ENCODE peak calls at places on chromosomes 4 and X, in six cellular contexts. U, B, A, S, Z and T are unnamed samples.

GRCh38 chrX:16138108-16138427 is 14.7 kb downstream of the GRPR start:
- DNase-seq in A (no peak), U (no peak), S (no peak), Z (peak), B (no peak), T (no peak)

GRCh38 chr4:153420361-153420760 is 45.8 kb upstream of the TMEM131L start:
- DNase-seq in S (no peak), Z (peak), A (no peak), U (no peak), B (no peak), T (no peak)

GRCh38 chr4:144967161-144967560 is 130.8 kb downstream of the ANAPC10 start:
- DNase-seq in B (no peak), A (no peak), S (no peak), Z (no peak), U (no peak), T (no peak)

GRCh38 chrX:114717921-114718320 is 134.0 kb downstream of the HTR2C start:
- DNase-seq in U (no peak), A (peak), S (no peak), B (no peak), Z (no peak), T (no peak)

GRCh38 chr4:40350627-40351227 is 15.6 kb downstream of the CHRNA9 start:
- DNase-seq in A (no peak), U (no peak), S (no peak), Z (peak), B (no peak), T (no peak)

GRCh38 chrX:112211459-112211858 is 128.9 kb upstream of the TRPC5 start:
- DNase-seq in S (no peak), U (no peak), A (no peak), B (no peak), Z (no peak), T (no peak)

GRCh38 chrX:15838017-15838416 is 16.6 kb downstream of the AP1S2 start:
- DNase-seq in S (no peak), U (no peak), Z (no peak), A (peak), B (no peak), T (no peak)

GRCh38 chr4:99078931-99079624 is 9.5 kb downstream of the ADH5 start:
- DNase-seq in B (no peak), S (no peak), A (no peak), U (no peak), Z (no peak), T (no peak)

GRCh38 chr4:22695917-22696316 is 3.2 kb downstream of the GBA3 start:
- DNase-seq in S (no peak), U (no peak), Z (no peak), A (no peak), B (no peak), T (no peak)

GRCh38 chr4:149595500-149595899 is 220.1 kb downstream of the IQCM start:
- DNase-seq in A (no peak), S (no peak), U (no peak), B (no peak), Z (no peak), T (no peak)

GRCh38 chrX:151488677-151489076 is 74.8 kb upstream of the PASD1 start:
- DNase-seq in A (peak), U (no peak), S (peak), B (no peak), Z (no peak), T (no peak)

GRCh38 chrX:108070891-108071290 is 20.5 kb downstream of the PSMD10 start:
- DNase-seq in Z (peak), S (no peak), U (no peak), B (no peak), A (no peak), T (no peak)

GRCh38 chr4:23368081-23368697 is 521.7 kb downstream of the PPARGC1A start:
- DNase-seq in Z (no peak), S (peak), U (no peak), A (peak), B (no peak), T (no peak)

GRCh38 chr4:184253072-184253420 is 35.4 kb upstream of the ENPP6 start:
- DNase-seq in S (no peak), U (no peak), Z (no peak), B (no peak), A (no peak), T (no peak)

GRCh38 chr4:1285790-1286553 is 3.7 kb upstream of the MAEA start:
- DNase-seq in A (peak), B (no peak), Z (peak), U (no peak), S (no peak), T (no peak)
- TF ChIP-seq CTCF in A (no peak), B (no peak), Z (no peak), U (no peak), S (no peak), T (no peak)

GRCh38 chr4:47483722-47484121 is 1.4 kb upstream of the ATP10D start:
- DNase-seq in Z (peak), B (no peak), A (no peak), S (no peak), U (no peak), T (no peak)
- TF ChIP-seq CTCF in Z (no peak), B (no peak), A (no peak), S (no peak), U (no peak), T (no peak)

GRCh38 chr4:123554819-123555499 is 158.4 kb downstream of the SPRY1 start:
- DNase-seq in U (no peak), Z (no peak), A (no peak), B (no peak), S (no peak), T (no peak)

GRCh38 chr4:123553733-123554132 is 157.1 kb downstream of the SPRY1 start:
- DNase-seq in Z (no peak), B (no peak), U (no peak), S (no peak), A (no peak), T (no peak)

GRCh38 chr4:123556526-123556925 is 159.9 kb downstream of the SPRY1 start:
- DNase-seq in B (no peak), S (no peak), Z (no peak), A (no peak), U (no peak), T (no peak)

GRCh38 chr4:123554263-123554662 is 157.7 kb downstream of the SPRY1 start:
- DNase-seq in S (no peak), U (no peak), A (no peak), Z (no peak), B (no peak), T (no peak)

DNA sequence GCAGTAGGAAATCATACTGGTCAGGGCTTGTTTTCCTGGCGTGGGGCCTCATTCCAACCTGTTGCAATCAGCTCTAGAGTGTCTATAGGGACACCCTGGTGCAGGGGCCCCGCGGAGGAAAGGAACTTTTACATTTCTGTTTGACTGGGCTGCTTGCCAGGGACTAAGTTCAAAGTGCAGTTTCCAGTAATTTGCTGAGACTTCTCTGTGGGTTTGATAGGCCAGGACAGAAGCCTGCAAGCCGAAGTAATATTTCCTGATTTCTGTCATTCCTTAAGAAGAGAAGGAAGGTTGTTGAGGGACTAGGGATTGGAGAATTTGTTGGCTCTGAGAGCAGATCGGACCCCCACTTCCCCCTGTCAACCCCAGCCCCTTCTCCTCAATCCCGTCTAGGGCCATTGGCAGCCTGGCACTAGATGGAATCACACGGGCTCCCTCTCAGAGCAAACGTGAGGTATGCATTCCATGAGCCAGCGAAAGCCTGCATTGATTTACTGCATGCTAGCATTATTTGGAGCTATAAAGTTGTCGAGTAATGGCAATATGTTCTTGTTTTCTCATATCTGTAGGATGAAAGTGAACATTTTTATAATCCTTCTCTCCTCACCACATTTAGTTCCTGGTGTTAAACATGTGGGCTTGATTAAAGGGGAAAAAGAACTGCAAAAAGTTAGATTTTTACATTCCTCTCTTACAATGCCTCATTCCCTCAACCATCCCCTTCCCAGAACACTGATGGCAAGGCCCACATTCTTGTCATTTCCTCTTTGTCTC is 159.1 kb downstream of the SPRY1 start:
- DNase-seq in S (peak), U (peak), A (no peak), Z (peak), B (peak), T (peak)
- TF ChIP-seq CTCF in S (no peak), U (no peak), A (no peak), Z (no peak), B (no peak), T (no peak)

GRCh38 chrX:73812256-73812655 is 249.3 kb downstream of the CHIC1 start:
- DNase-seq in B (no peak), U (no peak), A (no peak), S (no peak), Z (no peak), T (no peak)
- TF ChIP-seq CTCF in B (no peak), U (no peak), A (no peak), S (no peak), Z (no peak), T (no peak)

GRCh38 chr4:4356106-4357041 is 30.5 kb upstream of the NSG1 start:
- DNase-seq in A (no peak), S (no peak), Z (peak), U (no peak), B (no peak), T (no peak)

GRCh38 chr4:4355302-4355701 is 31.6 kb upstream of the NSG1 start:
- DNase-seq in Z (peak), S (no peak), A (no peak), B (no peak), U (no peak), T (no peak)

GRCh38 chr4:4361883-4362282 is 25.0 kb upstream of the NSG1 start:
- DNase-seq in A (no peak), B (no peak), U (no peak), Z (no peak), S (no peak), T (no peak)

GRCh38 chr4:4362991-4363697 is 23.8 kb upstream of the NSG1 start:
- DNase-seq in S (no peak), A (no peak), U (no peak), B (no peak), Z (no peak), T (no peak)

GRCh38 chr4:4358093-4358840 is 28.6 kb upstream of the NSG1 start:
- DNase-seq in B (no peak), Z (no peak), U (no peak), S (no peak), A (no peak), T (no peak)
- TF ChIP-seq CTCF in B (no peak), Z (no peak), U (no peak), S (no peak), A (no peak), T (no peak)

GRCh38 chr4:15149842-15150592 is 147.7 kb downstream of the CPEB2 start:
- DNase-seq in A (peak), S (peak), B (peak), Z (peak), U (peak), T (no peak)
- TF ChIP-seq CTCF in A (no peak), S (no peak), B (no peak), Z (no peak), U (no peak), T (no peak)

GRCh38 chr4:38237139-38237538 is 276.9 kb downstream of the PTTG2 start:
- DNase-seq in B (no peak), Z (peak), S (no peak), U (no peak), A (no peak), T (no peak)

GRCh38 chr4:38243385-38244053 is 283.3 kb downstream of the PTTG2 start:
- DNase-seq in A (no peak), U (no peak), B (no peak), Z (peak), S (no peak), T (no peak)

GRCh38 chr4:38242110-38242509 is 281.9 kb downstream of the PTTG2 start:
- DNase-seq in A (no peak), Z (no peak), S (no peak), B (no peak), U (no peak), T (no peak)

GRCh38 chr4:38241541-38241940 is 281.3 kb downstream of the PTTG2 start:
- DNase-seq in S (no peak), A (no peak), Z (no peak), B (no peak), U (no peak), T (no peak)

GRCh38 chr4:38242822-38243384 is 282.7 kb downstream of the PTTG2 start:
- DNase-seq in B (no peak), Z (no peak), A (no peak), S (no peak), U (no peak), T (no peak)
- TF ChIP-seq CTCF in B (no peak), Z (no peak), A (no peak), S (no peak), U (no peak), T (no peak)

GRCh38 chr4:141371206-141371605 is 150.5 kb downstream of the ZNF330 start:
- DNase-seq in A (no peak), B (no peak), S (no peak), U (no peak), Z (no peak), T (no peak)

GRCh38 chr4:141376769-141377168 is 156.1 kb downstream of the ZNF330 start:
- DNase-seq in U (no peak), B (no peak), Z (no peak), S (no peak), A (no peak), T (no peak)

GRCh38 chr4:141375855-141376254 is 155.2 kb downstream of the ZNF330 start:
- DNase-seq in Z (peak), A (no peak), U (no peak), B (no peak), S (peak), T (no peak)
- TF ChIP-seq CTCF in Z (peak), A (no peak), U (no peak), B (no peak), S (peak), T (no peak)